ENCODE peak calls at places on chromosomes 13 and 19, in nine cellular contexts. I is body of pancreas, J is endodermal cell, O is Peyer's patch, E is heart left ventricle, P is IMR-90, C is esophagus squamous epithelium, V is BE2C, L is transverse colon. D is an unnamed sample. For H3K4me1 and H3K27me3, the result is how much of the 10 kb centered on the place peaks cover.

GRCh38 chr19:38095411-38096308 is 128.4 kb downstream of the DPF1 start:
- DNase-seq in I (peak), J (peak), O (peak), E (peak), P (peak), C (no peak), V (peak), L (peak), D (peak)

GRCh38 chr13:40149611-40150283 is 494.3 kb downstream of the COG6 start:
- DNase-seq in I (peak), J (no peak), O (no peak), E (peak), P (peak), C (no peak), V (no peak), L (no peak), D (no peak)

GRCh38 chr13:101915333-101915732 is 462.9 kb downstream of the ITGBL1 start:
- DNase-seq in I (no peak), J (no peak), O (no peak), E (no peak), P (no peak), C (no peak), V (no peak), L (no peak), D (no peak)

GRCh38 chr13:98739023-98739422 is 13.4 kb downstream of the SLC15A1 start:
- DNase-seq in I (no peak), J (no peak), O (no peak), E (no peak), P (no peak), C (no peak), V (no peak), L (no peak), D (no peak)

GRCh38 chr13:19984430-19985218 is 26.1 kb downstream of the ZMYM2 start:
- DNase-seq in I (no peak), J (no peak), O (no peak), E (no peak), P (peak), C (no peak), V (no peak), L (no peak), D (peak)

GRCh38 chr13:111319521-111319920 is 921 bp upstream of the TEX29 start:
- DNase-seq in I (no peak), J (no peak), O (peak), E (no peak), P (no peak), C (no peak), V (no peak), L (no peak), D (no peak)

GRCh38 chr19:31312004-31312403 is 37.2 kb downstream of the TSHZ3 start:
- DNase-seq in I (no peak), J (no peak), O (peak), E (peak), P (peak), C (no peak), V (no peak), L (no peak), D (peak)

GRCh38 chr13:111337741-111338140 is 17.3 kb downstream of the TEX29 start:
- DNase-seq in I (no peak), J (peak), O (no peak), E (no peak), P (peak), C (no peak), V (no peak), L (no peak), D (no peak)

GRCh38 chr19:6459356-6460098 is at the start of gene SLC25A23:
- DNase-seq in I (peak), J (peak), O (peak), E (peak), P (peak), C (no peak), V (peak), L (peak), D (peak)

GRCh38 chr13:49533011-49533410 is 37.3 kb downstream of the PHF11 start:
- DNase-seq in I (no peak), J (no peak), O (no peak), E (no peak), P (no peak), C (no peak), V (no peak), L (no peak), D (no peak)

GRCh38 chr19:32337176-32337808 is 8.1 kb upstream of the ZNF507 start:
- DNase-seq in I (no peak), J (no peak), O (no peak), E (no peak), P (no peak), C (no peak), V (no peak), L (no peak), D (peak)

GRCh38 chr19:32333227-32333626 is 12.2 kb upstream of the ZNF507 start:
- DNase-seq in I (no peak), J (no peak), O (no peak), E (no peak), P (no peak), C (no peak), V (no peak), L (no peak), D (no peak)

GRCh38 chr19:32339988-32340874 is 5.2 kb upstream of the ZNF507 start:
- DNase-seq in I (peak), J (peak), O (peak), E (peak), P (peak), C (no peak), V (peak), L (peak), D (peak)

DNA sequence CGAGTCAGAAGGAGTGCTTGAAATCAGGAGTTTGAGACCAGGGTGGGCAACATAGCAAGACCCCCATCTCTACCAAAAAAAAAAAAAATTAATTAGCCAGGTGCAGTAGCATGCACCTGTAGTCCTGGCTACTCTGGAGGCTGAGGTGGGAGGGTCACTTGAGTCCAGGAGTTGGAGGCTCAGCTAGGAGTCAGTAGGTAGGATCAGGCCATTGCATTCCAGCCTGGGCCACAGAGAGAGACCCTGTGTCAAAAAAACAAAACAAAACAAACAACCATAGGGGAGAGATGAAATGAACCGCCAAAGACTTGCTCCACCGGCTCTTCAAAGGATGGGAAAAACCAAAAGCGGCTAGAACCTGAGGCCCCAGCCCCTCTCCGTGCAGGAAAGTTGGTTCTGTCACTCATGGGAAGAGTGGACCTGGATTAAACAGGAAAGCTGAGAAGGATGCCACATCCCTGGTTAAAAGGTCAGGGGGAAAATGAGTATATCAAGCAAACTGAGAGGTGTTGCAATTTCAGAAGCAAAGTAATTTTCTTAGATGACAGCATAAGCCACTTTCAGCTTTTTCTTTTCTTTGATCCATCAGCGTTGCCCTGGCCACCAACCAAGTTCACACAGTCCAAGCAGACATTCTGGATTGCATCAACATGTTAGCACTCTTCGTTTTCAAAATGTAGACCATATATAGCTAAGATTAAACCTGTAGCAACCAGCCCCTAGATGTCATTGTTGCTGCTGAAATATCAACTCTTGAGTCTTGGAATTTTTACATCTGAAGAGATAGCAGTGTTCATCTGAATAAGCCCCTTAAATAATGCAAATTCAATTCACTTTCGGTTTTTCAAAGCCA is 8.9 kb upstream of the ZNF507 start:
- DNase-seq in I (no peak), J (no peak), O (no peak), E (no peak), P (peak), C (no peak), V (no peak), L (no peak), D (peak)
- TF ChIP-seq CTCF in I (no peak), J (no peak), O (no peak), E (peak), P (peak), C (peak), V (no peak), L (no peak), D (peak)

GRCh38 chr13:34435338-34435737 is 506.7 kb upstream of the NBEA start:
- DNase-seq in I (no peak), J (no peak), O (no peak), E (no peak), P (no peak), C (no peak), V (peak), L (no peak), D (no peak)

GRCh38 chr13:34437873-34438272 is 504.2 kb upstream of the NBEA start:
- DNase-seq in I (no peak), J (no peak), O (no peak), E (no peak), P (no peak), C (no peak), V (no peak), L (no peak), D (no peak)

GRCh38 chr13:34430294-34430693 is 511.8 kb upstream of the NBEA start:
- DNase-seq in I (no peak), J (no peak), O (no peak), E (no peak), P (peak), C (no peak), V (no peak), L (no peak), D (no peak)

GRCh38 chr13:34432234-34432633 is 509.8 kb upstream of the NBEA start:
- DNase-seq in I (no peak), J (no peak), O (no peak), E (no peak), P (no peak), C (no peak), V (no peak), L (no peak), D (no peak)
- H3K4me1 ChIP-seq in I (under half), J (under half), O (under half), E (under half), P (under half), C (under half), V (under half), L (under half), D (under half)

GRCh38 chr19:10421240-10421948 is 1.1 kb downstream of the PDE4A start:
- DNase-seq in I (no peak), J (no peak), O (no peak), E (no peak), P (no peak), C (no peak), V (no peak), L (no peak), D (no peak)
- H3K27me3 ChIP-seq in I (under half), J (half or more), O (under half), E (half or more), P (under half), C (under half), V (under half), L (half or more), D (half or more)

DNA sequence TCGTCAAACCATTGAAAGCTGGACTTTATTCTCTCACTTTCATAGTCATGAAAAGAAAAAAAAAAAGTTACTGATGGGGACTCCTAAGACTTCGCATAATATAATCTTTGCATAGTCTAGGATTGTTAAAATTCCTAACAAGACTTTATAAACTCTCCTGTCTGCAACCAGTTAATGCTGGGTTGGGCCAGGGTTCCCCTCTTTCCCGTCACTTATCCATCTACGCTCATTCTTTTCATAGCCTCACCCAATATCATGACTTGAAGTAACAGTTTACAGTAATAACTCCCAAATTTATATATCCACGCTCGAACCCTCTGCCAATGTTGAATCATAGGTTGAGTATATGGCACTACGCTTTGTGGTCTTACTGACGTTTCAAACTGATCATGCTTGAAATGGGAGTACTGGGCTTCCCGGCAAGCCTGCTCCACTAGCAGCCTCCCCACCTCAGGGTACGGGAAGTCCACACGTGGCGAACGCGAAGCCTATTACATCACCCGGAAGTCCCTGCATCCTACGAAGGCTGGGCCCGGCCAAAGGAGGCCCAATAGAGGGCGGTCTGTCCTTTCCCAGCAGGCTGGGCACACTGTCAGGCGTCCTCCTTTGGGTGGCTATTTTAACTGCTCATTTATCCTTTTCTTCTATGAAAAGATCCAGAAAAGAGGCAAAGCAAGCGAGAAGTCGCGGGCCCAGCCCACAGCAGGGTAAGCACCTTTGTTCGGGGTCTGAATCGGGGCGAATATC is 694 bp upstream of the ZNF460 start:
- DNase-seq in I (peak), J (peak), O (peak), E (peak), P (peak), C (peak), V (peak), L (peak), D (peak)
- TF ChIP-seq CTCF in I (peak), J (peak), O (no peak), E (peak), P (peak), C (peak), V (peak), L (no peak), D (peak)

GRCh38 chr13:114059946-114060860 is 72.2 kb downstream of the RASA3 start:
- DNase-seq in I (no peak), J (no peak), O (no peak), E (peak), P (no peak), C (no peak), V (no peak), L (no peak), D (no peak)
- H3K4me1 ChIP-seq in I (under half), J (under half), O (under half), E (under half), P (under half), C (under half), V (under half), L (under half), D (under half)

GRCh38 chr13:112954488-112955270 is 14.3 kb upstream of the MCF2L start:
- DNase-seq in I (no peak), J (peak), O (peak), E (no peak), P (no peak), C (no peak), V (no peak), L (peak), D (no peak)
- H3K27me3 ChIP-seq in I (under half), J (under half), O (under half), E (under half), P (half or more), C (under half), V (under half), L (under half), D (under half)

GRCh38 chr13:68232351-68233130 is 1002.4 kb upstream of the PCDH9 start:
- DNase-seq in I (no peak), J (no peak), O (no peak), E (no peak), P (no peak), C (no peak), V (no peak), L (no peak), D (no peak)

GRCh38 chr13:68234278-68234677 is 1004.1 kb upstream of the PCDH9 start:
- DNase-seq in I (no peak), J (no peak), O (no peak), E (no peak), P (no peak), C (no peak), V (peak), L (no peak), D (peak)
- TF ChIP-seq CTCF in I (no peak), J (peak), O (no peak), E (no peak), P (no peak), C (no peak), V (peak), L (no peak), D (no peak)

GRCh38 chr19:2269244-2270156 is 12.5 kb downstream of the PEAK3 start:
- DNase-seq in I (peak), J (peak), O (peak), E (peak), P (peak), C (peak), V (peak), L (peak), D (peak)
- H3K4me1 ChIP-seq in I (under half), J (under half), O (under half), E (under half), P (under half), C (half or more), V (under half), L (half or more), D (under half)

GRCh38 chr19:45809643-45810159 is 5.4 kb downstream of the RSPH6A start:
- DNase-seq in I (no peak), J (peak), O (no peak), E (no peak), P (peak), C (no peak), V (no peak), L (no peak), D (no peak)
- H3K27me3 ChIP-seq in I (under half), J (under half), O (under half), E (under half), P (under half), C (under half), V (under half), L (under half), D (under half)

GRCh38 chr13:113979791-113980471 is 6.1 kb upstream of the C13orf46 start:
- DNase-seq in I (no peak), J (no peak), O (peak), E (peak), P (no peak), C (no peak), V (no peak), L (no peak), D (no peak)

GRCh38 chr13:113981201-113981605 is 7.3 kb upstream of the C13orf46 start:
- DNase-seq in I (peak), J (no peak), O (peak), E (peak), P (no peak), C (no peak), V (no peak), L (peak), D (no peak)

GRCh38 chr13:113980489-113981064 is 6.7 kb upstream of the C13orf46 start:
- DNase-seq in I (no peak), J (no peak), O (peak), E (peak), P (no peak), C (no peak), V (no peak), L (no peak), D (no peak)

GRCh38 chr13:113982296-113982661 is 8.4 kb upstream of the C13orf46 start:
- DNase-seq in I (no peak), J (no peak), O (peak), E (no peak), P (no peak), C (no peak), V (no peak), L (no peak), D (no peak)

DNA sequence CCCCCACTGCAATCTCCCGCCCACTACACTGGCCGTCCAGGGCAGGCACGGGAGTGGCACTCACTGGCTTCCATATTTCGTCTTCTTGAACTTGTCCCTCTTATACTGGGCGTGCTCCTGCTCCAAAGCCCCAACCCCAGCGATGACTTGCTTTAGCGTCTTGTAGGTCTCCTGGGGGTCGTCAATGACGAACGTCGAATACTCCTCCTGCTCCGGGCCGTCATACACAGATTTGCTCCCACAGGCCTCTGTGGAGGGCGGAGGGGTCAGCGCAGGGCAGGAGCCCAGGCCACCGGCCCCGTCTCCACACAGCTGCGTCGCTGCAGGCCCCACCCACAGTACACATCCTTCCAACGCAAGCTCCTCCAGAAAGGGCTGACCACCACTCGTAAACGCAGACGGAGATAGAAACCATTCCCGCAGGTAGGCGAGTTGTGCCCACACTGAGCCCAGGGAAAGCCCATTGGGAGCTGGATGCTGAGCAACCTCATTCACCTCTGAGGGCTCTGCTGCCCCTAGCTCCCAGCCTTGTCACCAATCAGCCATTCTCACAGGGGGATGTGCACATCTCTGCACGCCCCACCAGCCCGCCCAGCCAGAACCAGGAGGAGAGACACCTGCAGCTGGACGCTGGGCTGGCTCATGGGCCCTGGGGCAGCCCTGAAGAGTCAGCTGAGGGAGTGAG is 7.9 kb upstream of the C13orf46 start:
- DNase-seq in I (no peak), J (no peak), O (peak), E (peak), P (no peak), C (no peak), V (no peak), L (no peak), D (no peak)
- TF ChIP-seq CTCF in I (no peak), J (no peak), O (no peak), E (no peak), P (no peak), C (no peak), V (no peak), L (no peak), D (no peak)